ENCODE peak calls at places on chromosome 2, in seven cellular contexts. C is IMR-90, X is GM12878, A is SK-N-SH, D is HepG2, Q is K562, E is H1. I is an unnamed sample.
A peak's percentile ranks its signal among the peaks of the same experiment; 100 is the strongest.

GRCh38 chr2:57160976-57161375 is 885.6 kb upstream of the VRK2 start:
- DNase-seq in Q (no peak), X (no peak), C (no peak), A (no peak), E (no peak), D (no peak), I (no peak)

GRCh38 chr2:119784876-119785275 is 25.2 kb downstream of the PTPN4 start:
- DNase-seq in D (no peak), X (no peak), C (no peak), Q (no peak), A (no peak), E (no peak), I (no peak)

GRCh38 chr2:73386342-73386868 is 769 bp downstream of the ALMS1 start:
- DNase-seq in X (no peak), C (no peak), E (no peak), A (no peak), Q (no peak), D (no peak), I (no peak)

GRCh38 chr2:43186679-43187374 is 39.6 kb downstream of the ZFP36L2 start:
- DNase-seq in A (no peak), X (no peak), C (no peak), Q (no peak), E (no peak), D (peak; percentile 78), I (no peak)

GRCh38 chr2:183541766-183542165 is 417.5 kb downstream of the NUP35 start:
- DNase-seq in A (no peak), E (no peak), X (no peak), Q (no peak), D (no peak), C (no peak), I (no peak)

GRCh38 chr2:178449700-178450573 is 1.0 kb downstream of the PRKRA start:
- DNase-seq in D (peak; percentile 37), Q (no peak), A (no peak), X (no peak), E (no peak), C (peak; percentile 11), I (no peak)

GRCh38 chr2:33210626-33211025 is 263.9 kb downstream of the LTBP1 start:
- DNase-seq in E (no peak), D (no peak), X (no peak), C (peak; percentile 99), Q (no peak), A (no peak), I (peak; percentile 71)

GRCh38 chr2:239272626-239273025 is 128.2 kb downstream of the HDAC4 start:
- DNase-seq in X (no peak), E (no peak), Q (no peak), A (no peak), C (no peak), D (no peak), I (no peak)

GRCh38 chr2:64632855-64633819 is 20.6 kb downstream of the SERTAD2 start:
- DNase-seq in C (peak; percentile 76), Q (no peak), E (no peak), A (no peak), D (no peak), X (no peak), I (no peak)

GRCh38 chr2:190869721-190870120 is 10.9 kb upstream of the GLS start:
- DNase-seq in Q (no peak), A (no peak), C (no peak), X (no peak), E (no peak), D (no peak), I (no peak)

GRCh38 chr2:170816499-170817246 is at the start of gene GAD1:
- DNase-seq in E (no peak), X (no peak), D (peak; percentile 18), C (peak; percentile 46), Q (peak; percentile 87), A (peak; percentile 61), I (peak; percentile 56)

GRCh38 chr2:8198776-8199382 is 483.0 kb upstream of the ID2 start:
- DNase-seq in Q (no peak), C (no peak), E (no peak), X (no peak), A (no peak), D (no peak), I (no peak)

GRCh38 chr2:236337465-236338325 is 73.5 kb upstream of the ASB18 start:
- DNase-seq in A (no peak), E (no peak), D (no peak), C (no peak), Q (no peak), X (no peak), I (no peak)

GRCh38 chr2:20103514-20103913 is 52.1 kb upstream of the LAPTM4A start:
- DNase-seq in C (peak; percentile 12), Q (no peak), D (peak; percentile 65), A (no peak), X (no peak), E (no peak), I (peak; percentile 39)

GRCh38 chr2:204436267-204436666 is 109.0 kb upstream of the PARD3B start:
- DNase-seq in Q (no peak), D (peak; percentile 45), A (no peak), C (peak; percentile 43), X (no peak), E (no peak), I (no peak)

GRCh38 chr2:229169751-229170150 is 101.3 kb downstream of the PID1 start:
- DNase-seq in D (no peak), Q (no peak), C (no peak), A (no peak), E (no peak), X (no peak), I (no peak)

GRCh38 chr2:235641333-235641732 is 147.5 kb downstream of the AGAP1 start:
- DNase-seq in X (no peak), C (peak; percentile 57), A (no peak), E (no peak), D (no peak), Q (no peak), I (no peak)

GRCh38 chr2:47907097-47907781 is 941 bp upstream of the FBXO11 start:
- DNase-seq in Q (no peak), E (no peak), X (no peak), D (no peak), C (no peak), A (no peak), I (no peak)

GRCh38 chr2:47903781-47904447 is 2.4 kb downstream of the FBXO11 start:
- DNase-seq in A (no peak), Q (no peak), X (no peak), C (no peak), E (no peak), D (no peak), I (no peak)

GRCh38 chr2:47906261-47907096 is at the start of gene FBXO11:
- DNase-seq in X (peak; percentile 93), Q (peak; percentile 96), C (peak; percentile 98), A (peak; percentile 94), E (peak; percentile 95), D (peak; percentile 98), I (peak; percentile 86)

GRCh38 chr2:47905454-47906260 is 641 bp downstream of the FBXO11 start:
- DNase-seq in D (no peak), C (peak; percentile 41), A (peak; percentile 84), E (no peak), Q (no peak), X (no peak), I (no peak)

GRCh38 chr2:47904903-47905453 is 1.3 kb downstream of the FBXO11 start:
- DNase-seq in E (no peak), D (peak; percentile 19), Q (peak; percentile 22), C (no peak), A (peak; percentile 69), X (no peak), I (peak; percentile 22)
- TF ChIP-seq RFX5 in E (no peak), D (no peak), Q (no peak), C (no peak), A (no peak), X (no peak), I (no peak)

GRCh38 chr2:220432645-220433044 is 805.2 kb downstream of the SLC4A3 start:
- DNase-seq in C (no peak), X (peak; percentile 2), A (no peak), Q (no peak), E (no peak), D (no peak), I (no peak)

GRCh38 chr2:220437938-220438337 is 810.5 kb downstream of the SLC4A3 start:
- DNase-seq in E (no peak), X (no peak), Q (no peak), D (no peak), C (peak; percentile 30), A (no peak), I (no peak)

GRCh38 chr2:220434365-220434764 is 806.9 kb downstream of the SLC4A3 start:
- DNase-seq in E (no peak), X (no peak), A (no peak), Q (no peak), C (peak; percentile 97), D (no peak), I (no peak)
- TF ChIP-seq RFX5 in E (no peak), X (no peak), A (no peak), Q (no peak), C (no peak), D (no peak), I (no peak)

GRCh38 chr2:232415736-232416520 is 9.3 kb downstream of the ALPG start:
- DNase-seq in A (peak; percentile 8), Q (no peak), D (no peak), E (no peak), C (no peak), X (no peak), I (no peak)
- TF ChIP-seq RFX5 in A (no peak), Q (no peak), D (no peak), E (no peak), C (no peak), X (no peak), I (no peak)

GRCh38 chr2:46025683-46026082 is 271.5 kb upstream of the EPAS1 start:
- DNase-seq in E (no peak), C (no peak), D (no peak), X (no peak), Q (no peak), A (no peak), I (no peak)

GRCh38 chr2:46023165-46023854 is 273.9 kb upstream of the EPAS1 start:
- DNase-seq in E (no peak), C (no peak), A (no peak), Q (no peak), X (no peak), D (no peak), I (no peak)

GRCh38 chr2:46026431-46026830 is 270.8 kb upstream of the EPAS1 start:
- DNase-seq in Q (no peak), D (no peak), E (no peak), X (no peak), C (no peak), A (no peak), I (no peak)

GRCh38 chr2:46024146-46024779 is 272.9 kb upstream of the EPAS1 start:
- DNase-seq in A (no peak), X (no peak), C (no peak), Q (no peak), E (no peak), D (no peak), I (no peak)

GRCh38 chr2:46025081-46025480 is 272.1 kb upstream of the EPAS1 start:
- DNase-seq in D (no peak), X (no peak), C (no peak), Q (no peak), E (no peak), A (no peak), I (no peak)
- TF ChIP-seq RFX5 in D (no peak), X (no peak), C (no peak), Q (no peak), E (no peak), A (no peak), I (no peak)

GRCh38 chr2:50347355-50348044 is 684.4 kb downstream of the NRXN1 start:
- DNase-seq in A (peak; percentile 69), X (no peak), E (no peak), D (no peak), Q (no peak), C (no peak), I (no peak)
- TF ChIP-seq RFX5 in A (no peak), X (no peak), E (no peak), D (no peak), Q (no peak), C (no peak), I (no peak)